ENCODE peak calls at places on chromosomes 16 and 17, in six cellular contexts. W is colonic mucosa, A is T-cell, L is upper lobe of left lung, R is fibroblast of lung, K is HFFc6. N is an unnamed sample.

GRCh38 chr16:53048139-53048915 is 4.4 kb downstream of the CHD9NB start:
- DNase-seq in R (no peak), A (no peak), W (peak; percentile 70), L (no peak), K (no peak), N (no peak)

GRCh38 chr16:56776562-56776961 is 46.6 kb downstream of the NUP93 start:
- DNase-seq in A (no peak), W (no peak), R (peak; percentile 47), K (no peak), L (peak; percentile 48), N (no peak)

GRCh38 chr17:49031965-49032928 is 35.1 kb downstream of the IGF2BP1 start:
- DNase-seq in L (peak; percentile 28), A (peak; percentile 12), W (peak; percentile 62), R (peak; percentile 65), K (peak; percentile 67), N (peak; percentile 54)

GRCh38 chr16:56354746-56355145 is 70.6 kb downstream of the AMFR start:
- DNase-seq in R (no peak), W (no peak), A (no peak), K (no peak), L (no peak), N (no peak)

GRCh38 chr16:85474808-85475207 is 138.3 kb upstream of the GSE1 start:
- DNase-seq in W (no peak), L (no peak), R (no peak), K (no peak), A (no peak), N (no peak)

GRCh38 chr17:43367588-43368242 is 31.1 kb upstream of the ARL4D start:
- DNase-seq in A (no peak), R (peak; percentile 94), L (no peak), W (no peak), K (peak; percentile 100), N (no peak)

GRCh38 chr16:5870886-5871715 is 773.5 kb upstream of the EEF2KMT start:
- DNase-seq in R (no peak), W (no peak), L (no peak), K (no peak), A (no peak), N (no peak)

GRCh38 chr17:65530158-65530984 is 31.1 kb downstream of the AXIN2 start:
- DNase-seq in K (no peak), W (no peak), L (no peak), R (no peak), A (no peak), N (peak; percentile 37)

GRCh38 chr16:19415461-19415860 is 2.2 kb upstream of the TMC5 start:
- DNase-seq in L (no peak), A (no peak), R (no peak), K (no peak), W (peak; percentile 83), N (no peak)

GRCh38 chr17:1882836-1883235 is 53.0 kb downstream of the RPA1 start:
- DNase-seq in A (no peak), R (peak; percentile 19), K (peak; percentile 19), W (peak; percentile 32), L (no peak), N (peak; percentile 20)

GRCh38 chr16:57485916-57486857 is at the start of gene DOK4:
- DNase-seq in R (peak; percentile 69), K (peak; percentile 39), A (peak; percentile 75), L (peak; percentile 81), W (peak; percentile 88), N (peak; percentile 38)

GRCh38 chr16:56742030-56742984 is 12.4 kb downstream of the NUP93 start:
- DNase-seq in W (no peak), R (peak; percentile 91), L (no peak), A (no peak), K (peak; percentile 80), N (no peak)

GRCh38 chr16:54677551-54677950 is 253.1 kb upstream of the IRX5 start:
- DNase-seq in R (no peak), W (no peak), K (no peak), L (no peak), A (no peak), N (no peak)

GRCh38 chr16:59111280-59111679 is 377.2 kb upstream of the GOT2 start:
- DNase-seq in A (no peak), L (no peak), R (no peak), W (no peak), K (no peak), N (no peak)

GRCh38 chr16:83187404-83187803 is 560.6 kb downstream of the CDH13 start:
- DNase-seq in R (peak; percentile 81), L (no peak), W (no peak), A (no peak), K (peak; percentile 57), N (no peak)